ENCODE peak calls at places on chromosomes 7 and 10, in four cellular contexts. S is upper lobe of right lung, I is neural progenitor cell, X is kidney epithelial cell. Q is an unnamed sample.

GRCh38 chr10:47412869-47413268 is 28.8 kb upstream of the ZNF488 start:
- DNase-seq in S (no peak), I (no peak), X (no peak), Q (no peak)

GRCh38 chr10:9858816-9859215 is 1158.9 kb upstream of the CELF2 start:
- DNase-seq in S (no peak), I (no peak), X (no peak), Q (no peak)

GRCh38 chr10:79132681-79133381 is 64.1 kb downstream of the ZMIZ1 start:
- DNase-seq in S (no peak), I (peak; percentile 61), X (no peak), Q (no peak)

GRCh38 chr7:27235387-27236052 is 7.1 kb upstream of the EVX1 start:
- DNase-seq in S (peak; percentile 68), I (peak; percentile 91), X (no peak), Q (no peak)

GRCh38 chr10:100972115-100972903 is 3.0 kb downstream of the SEMA4G start:
- DNase-seq in S (no peak), I (no peak), X (no peak), Q (no peak)

GRCh38 chr10:90561666-90562065 is 296.2 kb downstream of the HTR7 start:
- DNase-seq in S (no peak), I (no peak), X (no peak), Q (no peak)

GRCh38 chr10:117237401-117237991 is 3.4 kb upstream of the SLC18A2 start:
- DNase-seq in S (no peak), I (no peak), X (no peak), Q (no peak)

GRCh38 chr10:3350205-3350604 is 177.6 kb upstream of the PITRM1 start:
- DNase-seq in S (no peak), I (no peak), X (no peak), Q (no peak)

GRCh38 chr10:126393076-126393475 is 4.8 kb upstream of the ADAM12 start:
- DNase-seq in S (no peak), I (no peak), X (no peak), Q (no peak)

GRCh38 chr7:154744861-154745258 is 258.1 kb downstream of the PAXIP1 start:
- DNase-seq in S (no peak), I (no peak), X (no peak), Q (no peak)

GRCh38 chr7:98548981-98549380 is 68.1 kb upstream of the NPTX2 start:
- DNase-seq in S (no peak), I (no peak), X (no peak), Q (no peak)

GRCh38 chr10:107390563-107390962 is 226.1 kb upstream of the SORCS1 start:
- DNase-seq in S (no peak), I (no peak), X (no peak), Q (no peak)

GRCh38 chr7:43077732-43078391 is 34.6 kb upstream of the HECW1 start:
- DNase-seq in S (no peak), I (peak; percentile 36), X (no peak), Q (no peak)

GRCh38 chr10:76007206-76007605 is 575.8 kb downstream of the LRMDA start:
- DNase-seq in S (no peak), I (peak; percentile 31), X (no peak), Q (no peak)

GRCh38 chr7:156163747-156164146 is 351.5 kb upstream of the SHH start:
- DNase-seq in S (no peak), I (no peak), X (no peak), Q (no peak)

GRCh38 chr10:101323495-101323894 is 30.5 kb upstream of the BTRC start:
- DNase-seq in S (no peak), I (no peak), X (no peak), Q (no peak)

GRCh38 chr7:100682991-100683658 is 9.6 kb downstream of the GNB2 start:
- DNase-seq in S (no peak), I (no peak), X (no peak), Q (no peak)

GRCh38 chr10:105644559-105644958 is 1003.5 kb downstream of the SORCS3 start:
- DNase-seq in S (no peak), I (no peak), X (no peak), Q (no peak)

GRCh38 chr7:103988468-103989199 is 824 bp downstream of the RELN start:
- DNase-seq in S (no peak), I (peak; percentile 24), X (no peak), Q (no peak)

GRCh38 chr10:73899401-73899780 is 11.5 kb upstream of the PLAU start:
- DNase-seq in S (no peak), I (no peak), X (peak; percentile 92), Q (no peak)

GRCh38 chr10:132154440-132154839 is 32.3 kb upstream of the DPYSL4 start:
- DNase-seq in S (no peak), I (no peak), X (no peak), Q (no peak)

GRCh38 chr7:45435846-45436245 is 138.3 kb upstream of the ADCY1 start:
- DNase-seq in S (no peak), I (no peak), X (peak; percentile 10), Q (no peak)

GRCh38 chr7:101121996-101122932 is 4.6 kb upstream of the SERPINE1 start:
- DNase-seq in S (peak; percentile 65), I (peak; percentile 32), X (peak; percentile 92), Q (peak; percentile 97)

GRCh38 chr7:26334171-26334570 is 42.5 kb downstream of the SNX10 start:
- DNase-seq in S (no peak), I (no peak), X (no peak), Q (no peak)

GRCh38 chr10:76127984-76128589 is 696.7 kb downstream of the LRMDA start:
- DNase-seq in S (peak; percentile 74), I (no peak), X (no peak), Q (no peak)

GRCh38 chr7:116801092-116801710 is 61.2 kb upstream of the CAPZA2 start:
- DNase-seq in S (no peak), I (no peak), X (peak; percentile 81), Q (no peak)

GRCh38 chr10:68560916-68561691 is 967 bp downstream of the TET1 start:
- DNase-seq in S (no peak), I (peak; percentile 69), X (no peak), Q (peak; percentile 66)

GRCh38 chr10:125538947-125539649 is 143.9 kb downstream of the TEX36 start:
- DNase-seq in S (no peak), I (no peak), X (peak; percentile 7), Q (no peak)

GRCh38 chr7:95501261-95501816 is 15.6 kb downstream of the ASB4 start:
- DNase-seq in S (no peak), I (no peak), X (no peak), Q (no peak)

GRCh38 chr7:26853788-26854393 is 10.5 kb downstream of the SKAP2 start:
- DNase-seq in S (no peak), I (peak; percentile 39), X (no peak), Q (no peak)

GRCh38 chr7:31102973-31103850 is 51.1 kb downstream of the ADCYAP1R1 start:
- DNase-seq in S (no peak), I (no peak), X (no peak), Q (peak; percentile 53)

GRCh38 chr7:5350174-5350463 is 67.4 kb downstream of the SLC29A4 start:
- DNase-seq in S (no peak), I (no peak), X (no peak), Q (no peak)
- TF ChIP-seq CTCF in S (no peak), I (no peak), X (no peak), Q (no peak)

GRCh38 chr10:16931919-16932318 is 114.7 kb upstream of the RSU1 start:
- DNase-seq in S (no peak), I (no peak), X (no peak), Q (no peak)

GRCh38 chr10:16929067-16929466 is 111.8 kb upstream of the RSU1 start:
- DNase-seq in S (no peak), I (peak; percentile 75), X (no peak), Q (no peak)

GRCh38 chr10:16930540-16930939 is 113.3 kb upstream of the RSU1 start:
- DNase-seq in S (no peak), I (no peak), X (no peak), Q (no peak)

DNA sequence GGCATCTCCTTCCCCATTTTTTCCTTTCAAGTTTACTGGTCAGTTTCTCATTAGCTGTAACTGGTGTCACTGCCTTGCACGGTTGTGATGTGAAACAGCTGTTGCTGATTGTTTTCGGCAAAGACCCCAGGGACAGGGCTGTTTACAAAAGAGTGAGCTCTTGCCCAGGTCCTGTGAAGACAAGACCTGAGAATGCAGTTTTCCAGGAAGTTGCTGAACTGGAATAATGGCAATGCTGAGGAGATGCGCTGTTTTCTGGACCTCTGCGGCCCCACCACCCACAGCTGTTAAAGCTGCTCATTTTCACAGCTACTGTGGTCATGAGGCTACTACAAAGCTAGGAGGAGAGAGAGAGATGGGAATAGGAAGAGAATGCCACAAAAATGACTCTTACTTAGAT is 116.6 kb upstream of the RSU1 start:
- DNase-seq in S (no peak), I (no peak), X (no peak), Q (no peak)
- H3K4me3 ChIP-seq in S (no peak overlapping the region), I (no peak overlapping the region), X (no peak overlapping the region), Q (no peak overlapping the region)

GRCh38 chr7:139382439-139382838 is 22.7 kb downstream of the LUC7L2 start:
- DNase-seq in S (no peak), I (no peak), X (no peak), Q (no peak)
- H3K36me3 ChIP-seq in S (peaks cover 85% of the 10 kb centered on the region), I (peaks cover 25% of the 10 kb centered on the region), X (peaks cover 2% of the 10 kb centered on the region), Q (peaks cover 68% of the 10 kb centered on the region)

GRCh38 chr10:27248215-27248614 is 7.6 kb upstream of the ACBD5 start:
- DNase-seq in S (no peak), I (no peak), X (no peak), Q (no peak)
- TF ChIP-seq CTCF in S (no peak), I (no peak), X (no peak), Q (no peak)